ENCODE peak calls at places on chromosomes 3 and 15, in nine cellular contexts. One of them, this sample, is unnamed.

GRCh38 chr3:100316656-100317069 is 17.9 kb upstream of the NIT2 start:
- DNase-seq in RPMI8226: peak
- DNase-seq in psoas muscle: no peak
- DNase-seq in neural crest cell: peak
- DNase-seq in cardiac septum: no peak
- DNase-seq in SJSA1: no peak
- DNase-seq in GM12891: no peak
- DNase-seq in stimulated activated CD8-positive, alpha-beta memory T cell treated with anti-CD3 and anti-CD28 coated beads, Interleukin-15, amount 100 ng/mL, for 1 hour: no peak
- DNase-seq in GM20000: peak
- DNase-seq in this sample: no peak

GRCh38 chr3:50502584-50503423 is 630 bp downstream of the CACNA2D2 start:
- DNase-seq in RPMI8226: no peak
- DNase-seq in psoas muscle: no peak
- DNase-seq in neural crest cell: peak
- DNase-seq in cardiac septum: no peak
- DNase-seq in SJSA1: no peak
- DNase-seq in GM12891: no peak
- DNase-seq in stimulated activated CD8-positive, alpha-beta memory T cell treated with anti-CD3 and anti-CD28 coated beads, Interleukin-15, amount 100 ng/mL, for 1 hour: no peak
- DNase-seq in GM20000: no peak
- DNase-seq in this sample: no peak

GRCh38 chr3:153028336-153028735 is 133.7 kb upstream of the RAP2B start:
- DNase-seq in RPMI8226: no peak
- DNase-seq in psoas muscle: no peak
- DNase-seq in neural crest cell: no peak
- DNase-seq in cardiac septum: no peak
- DNase-seq in SJSA1: no peak
- DNase-seq in GM12891: no peak
- DNase-seq in stimulated activated CD8-positive, alpha-beta memory T cell treated with anti-CD3 and anti-CD28 coated beads, Interleukin-15, amount 100 ng/mL, for 1 hour: no peak
- DNase-seq in GM20000: no peak
- DNase-seq in this sample: no peak

GRCh38 chr3:152430223-152431002 is 161.7 kb downstream of the MBNL1 start:
- DNase-seq in RPMI8226: no peak
- DNase-seq in psoas muscle: no peak
- DNase-seq in neural crest cell: no peak
- DNase-seq in cardiac septum: no peak
- DNase-seq in SJSA1: no peak
- DNase-seq in GM12891: no peak
- DNase-seq in stimulated activated CD8-positive, alpha-beta memory T cell treated with anti-CD3 and anti-CD28 coated beads, Interleukin-15, amount 100 ng/mL, for 1 hour: no peak
- DNase-seq in GM20000: no peak
- DNase-seq in this sample: no peak

GRCh38 chr3:186570941-186571643 is 572 bp downstream of the DNAJB11 start:
- DNase-seq in RPMI8226: no peak
- DNase-seq in psoas muscle: no peak
- DNase-seq in neural crest cell: no peak
- DNase-seq in cardiac septum: no peak
- DNase-seq in SJSA1: no peak
- DNase-seq in GM12891: no peak
- DNase-seq in stimulated activated CD8-positive, alpha-beta memory T cell treated with anti-CD3 and anti-CD28 coated beads, Interleukin-15, amount 100 ng/mL, for 1 hour: no peak
- DNase-seq in GM20000: no peak
- DNase-seq in this sample: no peak

GRCh38 chr15:69997701-69998273 is 99.9 kb downstream of the TLE3 start:
- DNase-seq in RPMI8226: peak
- DNase-seq in psoas muscle: peak
- DNase-seq in neural crest cell: no peak
- DNase-seq in cardiac septum: no peak
- DNase-seq in SJSA1: no peak
- DNase-seq in GM12891: no peak
- DNase-seq in stimulated activated CD8-positive, alpha-beta memory T cell treated with anti-CD3 and anti-CD28 coated beads, Interleukin-15, amount 100 ng/mL, for 1 hour: no peak
- DNase-seq in GM20000: no peak
- DNase-seq in this sample: no peak

GRCh38 chr3:190319660-190320059 is 2.6 kb downstream of the CLDN1 start:
- DNase-seq in RPMI8226: no peak
- DNase-seq in psoas muscle: no peak
- DNase-seq in neural crest cell: no peak
- DNase-seq in cardiac septum: no peak
- DNase-seq in SJSA1: no peak
- DNase-seq in GM12891: no peak
- DNase-seq in stimulated activated CD8-positive, alpha-beta memory T cell treated with anti-CD3 and anti-CD28 coated beads, Interleukin-15, amount 100 ng/mL, for 1 hour: no peak
- DNase-seq in GM20000: no peak
- DNase-seq in this sample: no peak

GRCh38 chr3:188001052-188001567 is 152.8 kb upstream of the LPP start:
- DNase-seq in RPMI8226: no peak
- DNase-seq in psoas muscle: no peak
- DNase-seq in neural crest cell: no peak
- DNase-seq in cardiac septum: no peak
- DNase-seq in SJSA1: no peak
- DNase-seq in GM12891: no peak
- DNase-seq in stimulated activated CD8-positive, alpha-beta memory T cell treated with anti-CD3 and anti-CD28 coated beads, Interleukin-15, amount 100 ng/mL, for 1 hour: no peak
- DNase-seq in GM20000: no peak
- DNase-seq in this sample: no peak

GRCh38 chr3:154851644-154852043 is 228.5 kb upstream of the MME start:
- DNase-seq in RPMI8226: no peak
- DNase-seq in psoas muscle: no peak
- DNase-seq in neural crest cell: no peak
- DNase-seq in cardiac septum: no peak
- DNase-seq in SJSA1: no peak
- DNase-seq in GM12891: no peak
- DNase-seq in stimulated activated CD8-positive, alpha-beta memory T cell treated with anti-CD3 and anti-CD28 coated beads, Interleukin-15, amount 100 ng/mL, for 1 hour: no peak
- DNase-seq in GM20000: no peak
- DNase-seq in this sample: no peak

GRCh38 chr15:97504031-97504430 is 456.5 kb upstream of the ARRDC4 start:
- DNase-seq in RPMI8226: no peak
- DNase-seq in psoas muscle: no peak
- DNase-seq in neural crest cell: no peak
- DNase-seq in cardiac septum: no peak
- DNase-seq in SJSA1: no peak
- DNase-seq in GM12891: no peak
- DNase-seq in stimulated activated CD8-positive, alpha-beta memory T cell treated with anti-CD3 and anti-CD28 coated beads, Interleukin-15, amount 100 ng/mL, for 1 hour: no peak
- DNase-seq in GM20000: no peak
- DNase-seq in this sample: no peak

GRCh38 chr3:126546549-126547239 is 12.0 kb downstream of the C3orf22 start:
- DNase-seq in RPMI8226: no peak
- DNase-seq in psoas muscle: no peak
- DNase-seq in neural crest cell: no peak
- DNase-seq in cardiac septum: peak
- DNase-seq in SJSA1: peak
- DNase-seq in GM12891: no peak
- DNase-seq in stimulated activated CD8-positive, alpha-beta memory T cell treated with anti-CD3 and anti-CD28 coated beads, Interleukin-15, amount 100 ng/mL, for 1 hour: no peak
- DNase-seq in GM20000: no peak
- DNase-seq in this sample: peak

GRCh38 chr15:100096700-100097099 is 245.1 kb downstream of the ADAMTS17 start:
- DNase-seq in RPMI8226: no peak
- DNase-seq in psoas muscle: no peak
- DNase-seq in neural crest cell: no peak
- DNase-seq in cardiac septum: no peak
- DNase-seq in SJSA1: no peak
- DNase-seq in GM12891: no peak
- DNase-seq in stimulated activated CD8-positive, alpha-beta memory T cell treated with anti-CD3 and anti-CD28 coated beads, Interleukin-15, amount 100 ng/mL, for 1 hour: no peak
- DNase-seq in GM20000: no peak
- DNase-seq in this sample: no peak

GRCh38 chr15:63626955-63627354 is 29.8 kb downstream of the FBXL22 start:
- DNase-seq in RPMI8226: no peak
- DNase-seq in psoas muscle: no peak
- DNase-seq in neural crest cell: no peak
- DNase-seq in cardiac septum: no peak
- DNase-seq in SJSA1: no peak
- DNase-seq in GM12891: peak
- DNase-seq in stimulated activated CD8-positive, alpha-beta memory T cell treated with anti-CD3 and anti-CD28 coated beads, Interleukin-15, amount 100 ng/mL, for 1 hour: no peak
- DNase-seq in GM20000: peak
- DNase-seq in this sample: no peak

GRCh38 chr3:128357538-128357937 is 109.2 kb downstream of the DNAJB8 start:
- DNase-seq in RPMI8226: no peak
- DNase-seq in psoas muscle: no peak
- DNase-seq in neural crest cell: no peak
- DNase-seq in cardiac septum: no peak
- DNase-seq in SJSA1: no peak
- DNase-seq in GM12891: no peak
- DNase-seq in stimulated activated CD8-positive, alpha-beta memory T cell treated with anti-CD3 and anti-CD28 coated beads, Interleukin-15, amount 100 ng/mL, for 1 hour: no peak
- DNase-seq in GM20000: no peak
- DNase-seq in this sample: no peak